ENCODE peak calls at places on chromosomes 16 and 17, in eight cellular contexts. W, M, Q, R, X, O, D and E are unnamed samples.

GRCh38 chr16:84175351-84176081 is 11.3 kb downstream of the TAF1C start:
- DNase-seq in W (no peak), M (no peak), Q (peak), R (no peak), X (peak), O (no peak), D (peak), E (peak)

GRCh38 chr17:29618272-29619065 is 4.2 kb downstream of the CORO6 start:
- DNase-seq in W (no peak), M (no peak), Q (no peak), R (no peak), X (no peak), O (no peak), D (no peak), E (no peak)

GRCh38 chr16:81401035-81401950 is 43.3 kb upstream of the CMIP start:
- DNase-seq in W (peak), M (no peak), Q (peak), R (peak), X (no peak), O (no peak), D (peak), E (no peak)

GRCh38 chr17:79983456-79983855 is 52.2 kb downstream of the TBC1D16 start:
- DNase-seq in W (no peak), M (no peak), Q (no peak), R (no peak), X (no peak), O (no peak), D (no peak), E (no peak)

GRCh38 chr17:4972322-4972721 is 4.7 kb upstream of the SPAG7 start:
- DNase-seq in W (no peak), M (no peak), Q (no peak), R (no peak), X (no peak), O (no peak), D (no peak), E (no peak)

GRCh38 chr17:72466199-72466598 is 345.4 kb downstream of the SOX9 start:
- DNase-seq in W (no peak), M (no peak), Q (peak), R (peak), X (peak), O (no peak), D (no peak), E (no peak)

GRCh38 chr16:10343124-10343760 is 42.6 kb upstream of the ATF7IP2 start:
- DNase-seq in W (no peak), M (no peak), Q (no peak), R (no peak), X (no peak), O (no peak), D (no peak), E (no peak)

GRCh38 chr17:47305302-47305923 is 18.3 kb upstream of the EFCAB13 start:
- DNase-seq in W (no peak), M (no peak), Q (peak), R (peak), X (no peak), O (no peak), D (peak), E (peak)

GRCh38 chr17:20908373-20909273 is 134.2 kb downstream of the USP22 start:
- DNase-seq in W (peak), M (peak), Q (peak), R (peak), X (peak), O (peak), D (peak), E (peak)

GRCh38 chr17:6545291-6545690 is 11.1 kb downstream of the PITPNM3 start:
- DNase-seq in W (no peak), M (no peak), Q (no peak), R (no peak), X (no peak), O (no peak), D (no peak), E (no peak)

GRCh38 chr17:70320642-70321345 is 151.5 kb downstream of the KCNJ2 start:
- DNase-seq in W (no peak), M (peak), Q (no peak), R (peak), X (no peak), O (no peak), D (no peak), E (no peak)

GRCh38 chr16:63720848-63721247 is 1401.0 kb downstream of the CDH11 start:
- DNase-seq in W (no peak), M (no peak), Q (no peak), R (peak), X (no peak), O (no peak), D (no peak), E (no peak)

GRCh38 chr17:73765824-73766563 is 121.7 kb upstream of the SDK2 start:
- DNase-seq in W (peak), M (peak), Q (no peak), R (no peak), X (no peak), O (no peak), D (peak), E (no peak)

GRCh38 chr16:11621920-11622651 is 35.4 kb upstream of the LITAF start:
- DNase-seq in W (no peak), M (no peak), Q (no peak), R (no peak), X (peak), O (peak), D (peak), E (peak)

GRCh38 chr17:76204277-76204676 is 36.0 kb downstream of the RNF157 start:
- DNase-seq in W (no peak), M (no peak), Q (peak), R (peak), X (no peak), O (no peak), D (peak), E (no peak)

GRCh38 chr16:745739-746138 is 4.9 kb upstream of the CIAO3 start:
- DNase-seq in W (no peak), M (no peak), Q (no peak), R (no peak), X (peak), O (no peak), D (no peak), E (peak)

GRCh38 chr17:77383613-77384608 is 243.1 kb downstream of the SEC14L1 start:
- DNase-seq in W (peak), M (peak), Q (peak), R (no peak), X (no peak), O (no peak), D (peak), E (no peak)

GRCh38 chr16:14092579-14092978 is 21.5 kb downstream of the MRTFB start:
- DNase-seq in W (no peak), M (no peak), Q (no peak), R (no peak), X (no peak), O (no peak), D (no peak), E (no peak)

GRCh38 chr16:1158456-1159324 is 5.8 kb downstream of the CACNA1H start:
- DNase-seq in W (peak), M (peak), Q (no peak), R (peak), X (no peak), O (no peak), D (peak), E (no peak)

GRCh38 chr16:84442416-84443145 is 61.9 kb downstream of the MEAK7 start:
- DNase-seq in W (no peak), M (no peak), Q (no peak), R (no peak), X (no peak), O (no peak), D (no peak), E (no peak)

GRCh38 chr17:38749222-38750043 is 1.3 kb upstream of the PCGF2 start:
- DNase-seq in W (peak), M (peak), Q (peak), R (peak), X (peak), O (no peak), D (peak), E (no peak)

GRCh38 chr17:40548491-40548981 is 16.7 kb downstream of the CCR7 start:
- DNase-seq in W (no peak), M (no peak), Q (no peak), R (no peak), X (no peak), O (no peak), D (no peak), E (no peak)

GRCh38 chr16:75238132-75238852 is 13.1 kb downstream of the BCAR1 start:
- DNase-seq in W (peak), M (peak), Q (no peak), R (peak), X (no peak), O (no peak), D (peak), E (no peak)

GRCh38 chr16:48435906-48436305 is 50.7 kb upstream of the SIAH1 start:
- DNase-seq in W (no peak), M (no peak), Q (no peak), R (no peak), X (no peak), O (no peak), D (no peak), E (no peak)

GRCh38 chr17:62690168-62690897 is 62.9 kb downstream of the MRC2 start:
- DNase-seq in W (no peak), M (no peak), Q (no peak), R (no peak), X (no peak), O (no peak), D (peak), E (no peak)
- TF ChIP-seq CTCF in W (no peak), M (no peak), Q (no peak), R (no peak), X (no peak), O (no peak), D (no peak), E (no peak)

DNA sequence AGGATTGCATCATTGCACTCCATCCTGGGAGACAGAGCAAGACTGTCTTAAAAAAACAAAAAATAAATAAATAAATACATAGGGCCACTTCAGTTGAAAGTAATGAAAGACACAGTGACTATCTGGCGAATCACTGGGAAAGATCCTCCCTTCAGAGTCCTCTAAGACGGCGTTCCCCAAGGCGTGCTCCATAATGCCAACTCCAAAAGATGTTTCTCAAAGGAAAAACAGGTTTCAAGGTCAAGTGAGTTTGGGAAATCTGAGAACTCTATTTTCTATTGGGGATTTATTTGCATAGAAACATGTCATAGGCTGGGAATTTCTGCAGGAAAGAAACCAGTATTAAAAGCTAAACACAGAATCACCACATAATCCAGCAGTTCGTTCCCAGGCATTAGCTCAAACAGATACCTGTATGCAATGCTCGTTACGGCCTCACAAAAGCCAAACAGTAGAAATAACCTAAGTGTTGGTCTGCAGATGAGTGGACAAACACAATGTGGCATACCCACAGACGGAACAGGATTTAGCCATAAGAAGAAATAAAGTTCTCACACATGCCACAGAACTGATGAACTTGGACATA is 7.9 kb downstream of the KLHDC4 start:
- DNase-seq in W (no peak), M (no peak), Q (peak), R (no peak), X (no peak), O (no peak), D (peak), E (no peak)
- TF ChIP-seq CTCF in W (no peak), M (no peak), Q (no peak), R (no peak), X (no peak), O (no peak), D (no peak), E (no peak)

GRCh38 chr16:66325977-66326376 is 40.5 kb upstream of the CDH5 start:
- DNase-seq in W (no peak), M (no peak), Q (no peak), R (no peak), X (no peak), O (no peak), D (no peak), E (no peak)

GRCh38 chr16:66322174-66322573 is 44.3 kb upstream of the CDH5 start:
- DNase-seq in W (no peak), M (no peak), Q (no peak), R (no peak), X (no peak), O (no peak), D (no peak), E (no peak)

GRCh38 chr16:66328282-66328681 is 38.2 kb upstream of the CDH5 start:
- DNase-seq in W (no peak), M (no peak), Q (no peak), R (no peak), X (no peak), O (no peak), D (no peak), E (no peak)

GRCh38 chr16:66326995-66327513 is 39.4 kb upstream of the CDH5 start:
- DNase-seq in W (no peak), M (no peak), Q (no peak), R (no peak), X (no peak), O (no peak), D (no peak), E (no peak)

GRCh38 chr16:66324785-66325184 is 41.7 kb upstream of the CDH5 start:
- DNase-seq in W (no peak), M (no peak), Q (peak), R (peak), X (no peak), O (no peak), D (peak), E (peak)
- TF ChIP-seq CTCF in W (no peak), M (no peak), Q (no peak), R (no peak), X (peak), O (no peak), D (peak), E (no peak)

GRCh38 chr17:11264183-11264871 is 23.3 kb downstream of the SHISA6 start:
- DNase-seq in W (no peak), M (no peak), Q (peak), R (no peak), X (no peak), O (no peak), D (no peak), E (no peak)
- TF ChIP-seq CTCF in W (no peak), M (no peak), Q (peak), R (peak), X (no peak), O (no peak), D (no peak), E (peak)